ENCODE peak calls at places on chromosomes 7 and 10, in eight cellular contexts. J is astrocyte of the hippocampus, L is heart left ventricle, Q is neural progenitor cell, Z is spleen, D is thoracic aorta, O is Panc1, S is Kasumi-1. C is an unnamed sample.

GRCh38 chr10:96683065-96683464 is 37.2 kb downstream of the PIK3AP1 start:
- DNase-seq in Q (no peak), S (no peak), O (no peak), L (no peak), D (no peak), J (peak; percentile 75), Z (no peak), C (no peak)

GRCh38 chr7:157465597-157466348 is 129.0 kb downstream of the DNAJB6 start:
- DNase-seq in L (no peak), J (no peak), Z (peak; percentile 51), O (no peak), D (no peak), Q (no peak), S (no peak), C (no peak)

GRCh38 chr7:44081266-44081748 is 1.0 kb downstream of the POLM start:
- DNase-seq in D (no peak), Q (no peak), J (no peak), S (peak; percentile 64), L (peak; percentile 7), O (no peak), Z (peak; percentile 77), C (no peak)

GRCh38 chr10:28130267-28130666 is 131.4 kb upstream of the ODAD2 start:
- DNase-seq in Z (no peak), L (no peak), O (no peak), J (peak; percentile 71), Q (no peak), D (no peak), S (no peak), C (no peak)

GRCh38 chr7:94492601-94493000 is 17.0 kb upstream of the CASD1 start:
- DNase-seq in S (no peak), Z (no peak), D (no peak), O (no peak), L (no peak), J (no peak), Q (no peak), C (no peak)

GRCh38 chr10:14781763-14782162 is 7.1 kb upstream of the FAM107B start:
- DNase-seq in Q (peak; percentile 23), O (no peak), J (no peak), S (peak; percentile 28), Z (no peak), D (no peak), L (no peak), C (no peak)

GRCh38 chr10:35517431-35518181 is 87.5 kb upstream of the GJD4 start:
- DNase-seq in Q (no peak), L (no peak), D (no peak), J (no peak), S (no peak), O (no peak), Z (no peak), C (no peak)

GRCh38 chr7:32611700-32612099 is 116.4 kb downstream of the AVL9 start:
- DNase-seq in Z (no peak), O (no peak), S (no peak), J (no peak), Q (no peak), L (no peak), D (no peak), C (no peak)

GRCh38 chr10:3067859-3068179 is 471 bp downstream of the PFKP start:
- DNase-seq in Q (peak; percentile 43), Z (no peak), L (no peak), J (no peak), O (no peak), D (no peak), S (no peak), C (peak; percentile 38)

GRCh38 chr10:119131512-119132240 is 27.8 kb downstream of the DENND10 start:
- DNase-seq in L (no peak), Z (no peak), D (no peak), O (no peak), Q (no peak), S (peak; percentile 99), J (peak; percentile 40), C (no peak)

GRCh38 chr7:16422917-16423316 is 1.6 kb upstream of the CRPPA start:
- DNase-seq in S (no peak), L (no peak), Z (no peak), D (no peak), Q (peak; percentile 6), J (no peak), O (no peak), C (no peak)

GRCh38 chr7:77933394-77933793 is 134.8 kb downstream of the PHTF2 start:
- DNase-seq in J (peak; percentile 29), S (no peak), D (no peak), L (no peak), Z (no peak), Q (no peak), O (no peak), C (no peak)

GRCh38 chr7:74452748-74453320 is 872 bp upstream of the GTF2IRD1 start:
- DNase-seq in Z (no peak), J (no peak), D (no peak), S (no peak), L (peak; percentile 51), O (no peak), Q (no peak), C (no peak)

GRCh38 chr7:16344927-16345326 is 76.4 kb downstream of the CRPPA start:
- DNase-seq in O (no peak), Z (no peak), S (no peak), L (no peak), Q (no peak), J (no peak), D (no peak), C (no peak)

GRCh38 chr10:100972904-100973535 is 3.7 kb downstream of the SEMA4G start:
- DNase-seq in D (no peak), L (no peak), Q (no peak), J (no peak), O (no peak), Z (peak; percentile 44), S (no peak), C (no peak)

GRCh38 chr10:125448596-125448995 is 234.4 kb downstream of the TEX36 start:
- DNase-seq in L (no peak), J (peak; percentile 7), O (no peak), Z (no peak), Q (peak; percentile 70), D (no peak), S (no peak), C (peak; percentile 80)

GRCh38 chr10:51007781-51008180 is 66.5 kb upstream of the PRKG1 start:
- DNase-seq in L (no peak), Z (no peak), S (no peak), D (no peak), Q (no peak), O (no peak), J (no peak), C (no peak)

GRCh38 chr10:100100651-100101525 is 19.2 kb upstream of the CPN1 start:
- DNase-seq in J (peak; percentile 6), Z (no peak), L (no peak), Q (peak; percentile 24), S (no peak), O (peak; percentile 50), D (no peak), C (peak; percentile 42)

GRCh38 chr10:119769886-119770285 is 44.0 kb downstream of the INPP5F start:
- DNase-seq in O (no peak), L (no peak), J (no peak), D (no peak), Z (no peak), Q (no peak), S (no peak), C (no peak)

GRCh38 chr7:101096331-101096956 is 11.2 kb downstream of the TRIM56 start:
- DNase-seq in S (no peak), O (no peak), L (no peak), J (no peak), D (no peak), Q (no peak), Z (no peak), C (no peak)

GRCh38 chr7:111783867-111784266 is 221.6 kb upstream of the IMMP2L start:
- DNase-seq in Q (no peak), L (no peak), D (no peak), S (no peak), O (no peak), J (no peak), Z (no peak), C (no peak)

GRCh38 chr7:115526272-115526671 is 504.3 kb downstream of the TFEC start:
- DNase-seq in Q (peak; percentile 72), S (no peak), L (no peak), J (no peak), O (no peak), D (no peak), Z (no peak), C (peak; percentile 56)

C was measured in iPS-NIHi11.